ENCODE peak calls at places on chromosomes 13 and 19, in ten cellular contexts. H is NCI-H2171 treated with DMSO at 0.1 percent for 48 hours; T is stimulated activated CD4-positive, alpha-beta T cell treated with anti-CD3 and anti-CD28 coated beads, Interleukin-1b, Interleukin-23, amount 100 ng/mL, for 4 hours; G is neural crest cell; S is NCI-H2081; L is AG08395; J is uterus; W is GM23338; V is LHCN-M2; I is SHP77. B is an unnamed sample.
A peak's percentile ranks its signal among the peaks of the same experiment; 100 is the strongest.

GRCh38 chr13:36979361-36980040 is 19.6 kb downstream of the ALG5 start:
- DNase-seq in H (no peak), T (no peak), G (no peak), S (no peak), L (no peak), J (no peak), W (no peak), V (peak; percentile 35), I (no peak), B (no peak)

GRCh38 chr13:28505543-28506135 is 10.7 kb upstream of the FLT1 start:
- DNase-seq in H (no peak), T (no peak), G (no peak), S (no peak), L (no peak), J (no peak), W (no peak), V (no peak), I (no peak), B (no peak)

GRCh38 chr19:34732548-34733255 is 1.3 kb upstream of the ZNF181 start:
- DNase-seq in H (no peak), T (no peak), G (no peak), S (no peak), L (no peak), J (peak; percentile 28), W (peak; percentile 53), V (no peak), I (peak; percentile 2), B (no peak)

GRCh38 chr19:8307400-8307964 is 676 bp downstream of the CD320 start:
- DNase-seq in H (no peak), T (no peak), G (no peak), S (no peak), L (no peak), J (no peak), W (peak; percentile 45), V (no peak), I (no peak), B (no peak)

GRCh38 chr13:33353210-33353609 is 67.7 kb upstream of the STARD13 start:
- DNase-seq in H (no peak), T (no peak), G (no peak), S (no peak), L (no peak), J (no peak), W (no peak), V (no peak), I (no peak), B (no peak)

GRCh38 chr13:70310720-70311119 is 202.5 kb upstream of the KLHL1 start:
- DNase-seq in H (peak; percentile 84), T (no peak), G (peak; percentile 24), S (peak; percentile 74), L (no peak), J (no peak), W (peak; percentile 79), V (no peak), I (peak; percentile 7), B (peak; percentile 62)

GRCh38 chr13:104968876-104969275 is 1566.6 kb downstream of the EFNB2 start:
- DNase-seq in H (no peak), T (no peak), G (no peak), S (no peak), L (no peak), J (no peak), W (no peak), V (no peak), I (no peak), B (no peak)

GRCh38 chr19:15452111-15453047 is 2.6 kb upstream of the WIZ start:
- DNase-seq in H (peak; percentile 14), T (no peak), G (peak; percentile 65), S (no peak), L (peak; percentile 95), J (peak; percentile 94), W (peak; percentile 99), V (peak; percentile 93), I (peak; percentile 65), B (peak; percentile 62)

GRCh38 chr13:38539632-38540031 is 147.2 kb upstream of the FREM2 start:
- DNase-seq in H (no peak), T (no peak), G (no peak), S (no peak), L (no peak), J (no peak), W (no peak), V (no peak), I (no peak), B (no peak)

GRCh38 chr13:44267966-44268365 is 105.7 kb upstream of the SERP2 start:
- DNase-seq in H (no peak), T (no peak), G (no peak), S (no peak), L (peak; percentile 80), J (no peak), W (no peak), V (peak; percentile 83), I (no peak), B (no peak)

B was measured in Caco-2.